ENCODE peak calls at places on chromosomes 7 and 10, in four cellular contexts. D is GM04504, Q is ecto neural progenitor cell, X is ACHN. L is an unnamed sample.

GRCh38 chr10:25064401-25064800 is 48.0 kb downstream of the THNSL1 start:
- DNase-seq in D (no peak), Q (no peak), X (no peak), L (no peak)

GRCh38 chr10:63217120-63217605 is 84.0 kb downstream of the NRBF2 start:
- DNase-seq in D (peak; percentile 21), Q (no peak), X (peak; percentile 80), L (peak; percentile 19)

GRCh38 chr7:106289848-106290247 is 5.1 kb upstream of the NAMPT start:
- DNase-seq in D (no peak), Q (no peak), X (no peak), L (no peak)

GRCh38 chr7:34357068-34357467 is 300.9 kb upstream of the NPSR1 start:
- DNase-seq in D (no peak), Q (no peak), X (no peak), L (no peak)

GRCh38 chr7:31465285-31465684 is 48.6 kb upstream of the ITPRID1 start:
- DNase-seq in D (no peak), Q (no peak), X (no peak), L (no peak)

GRCh38 chr7:116863168-116863670 is 832 bp downstream of the CAPZA2 start:
- DNase-seq in D (no peak), Q (peak; percentile 58), X (peak; percentile 62), L (no peak)

GRCh38 chr10:12320892-12321291 is 28.5 kb upstream of the CAMK1D start:
- DNase-seq in D (no peak), Q (no peak), X (no peak), L (no peak)

GRCh38 chr10:11170993-11171416 is 153.3 kb downstream of the CELF2 start:
- DNase-seq in D (no peak), Q (no peak), X (no peak), L (no peak)

GRCh38 chr10:30357806-30358205 is 8.7 kb upstream of the MTPAP start:
- DNase-seq in D (no peak), Q (no peak), X (no peak), L (no peak)

GRCh38 chr10:132448248-132448731 is 51.3 kb downstream of the PWWP2B start:
- DNase-seq in D (no peak), Q (peak; percentile 90), X (peak; percentile 80), L (no peak)

GRCh38 chr7:110502893-110503465 is 587.9 kb upstream of the LRRN3 start:
- DNase-seq in D (no peak), Q (no peak), X (no peak), L (peak; percentile 27)

GRCh38 chr10:133401500-133401899 is 7.5 kb downstream of the MTG1 start:
- DNase-seq in D (no peak), Q (no peak), X (no peak), L (no peak)

GRCh38 chr10:11845113-11845512 is 22.0 kb downstream of the PROSER2 start:
- DNase-seq in D (no peak), Q (no peak), X (no peak), L (no peak)

GRCh38 chr10:51653025-51653424 is 46.4 kb downstream of the CSTF2T start:
- DNase-seq in D (no peak), Q (no peak), X (no peak), L (no peak)

GRCh38 chr10:42970451-42971250 is 106.2 kb upstream of the RET start:
- DNase-seq in D (no peak), Q (peak; percentile 43), X (no peak), L (no peak)

GRCh38 chr7:101315336-101315735 is 6.3 kb downstream of the IFT22 start:
- DNase-seq in D (no peak), Q (no peak), X (peak; percentile 75), L (no peak)

GRCh38 chr10:36888925-36889573 is 236.3 kb upstream of the ANKRD30A start:
- DNase-seq in D (no peak), Q (peak; percentile 57), X (peak; percentile 35), L (no peak)

GRCh38 chr10:5971315-5971832 is 6.0 kb downstream of the IL15RA start:
- DNase-seq in D (no peak), Q (no peak), X (no peak), L (no peak)

GRCh38 chr7:5525271-5526189 is 101.9 kb upstream of the TNRC18 start:
- DNase-seq in D (no peak), Q (peak; percentile 59), X (peak; percentile 68), L (no peak)

GRCh38 chr10:114271779-114272167 is 32.7 kb downstream of the VWA2 start:
- DNase-seq in D (peak; percentile 92), Q (no peak), X (peak; percentile 88), L (peak; percentile 87)

GRCh38 chr10:88538038-88538437 is 45.1 kb downstream of the RNLS start:
- DNase-seq in D (peak; percentile 35), Q (no peak), X (no peak), L (peak; percentile 66)

GRCh38 chr7:111855161-111855841 is 293.0 kb upstream of the IMMP2L start:
- DNase-seq in D (peak; percentile 69), Q (no peak), X (peak; percentile 82), L (no peak)

GRCh38 chr10:13994932-13995331 is 335.8 kb downstream of the FRMD4A start:
- DNase-seq in D (no peak), Q (no peak), X (no peak), L (no peak)

GRCh38 chr10:80272793-80273522 is 16.5 kb downstream of the MAT1A start:
- DNase-seq in D (no peak), Q (no peak), X (no peak), L (no peak)

GRCh38 chr10:61463035-61463909 is 10.1 kb upstream of the TMEM26 start:
- DNase-seq in D (peak; percentile 85), Q (no peak), X (no peak), L (peak; percentile 67)

GRCh38 chr7:129925416-129926002 is 27.3 kb downstream of the UBE2H start:
- DNase-seq in D (no peak), Q (no peak), X (no peak), L (no peak)

GRCh38 chr7:18429547-18429946 is 66.0 kb upstream of the HDAC9 start:
- DNase-seq in D (no peak), Q (no peak), X (peak; percentile 83), L (peak; percentile 28)

GRCh38 chr10:84907461-84908010 is 579.1 kb downstream of the CCSER2 start:
- DNase-seq in D (no peak), Q (no peak), X (no peak), L (no peak)

GRCh38 chr10:60139290-60139689 is 232.9 kb upstream of the CCDC6 start:
- DNase-seq in D (no peak), Q (no peak), X (no peak), L (no peak)

GRCh38 chr7:129163875-129164544 is 19.5 kb downstream of the TSPAN33 start:
- DNase-seq in D (peak; percentile 26), Q (no peak), X (peak; percentile 67), L (peak; percentile 19)

GRCh38 chr10:60207894-60208293 is 181.8 kb downstream of the ANK3 start:
- DNase-seq in D (no peak), Q (no peak), X (no peak), L (no peak)

GRCh38 chr10:112614072-112614471 is 167.1 kb downstream of the VTI1A start:
- DNase-seq in D (no peak), Q (no peak), X (no peak), L (no peak)

GRCh38 chr7:501526-501925 is 18.1 kb downstream of the PDGFA start:
- DNase-seq in D (no peak), Q (no peak), X (no peak), L (no peak)

GRCh38 chr10:102157224-102157623 is 5.0 kb downstream of the NOLC1 start:
- DNase-seq in D (no peak), Q (no peak), X (no peak), L (no peak)

GRCh38 chr10:97537186-97537869 is 35.3 kb upstream of the ANKRD2 start:
- DNase-seq in D (no peak), Q (no peak), X (no peak), L (no peak)

GRCh38 chr7:30505174-30505697 is 607 bp upstream of the GGCT start:
- DNase-seq in D (no peak), Q (no peak), X (no peak), L (no peak)

GRCh38 chr7:40525764-40526163 is 391.0 kb downstream of the SUGCT start:
- DNase-seq in D (no peak), Q (no peak), X (no peak), L (no peak)

GRCh38 chr10:132245056-132245455 is 58.3 kb downstream of the DPYSL4 start:
- DNase-seq in D (no peak), Q (no peak), X (no peak), L (no peak)

GRCh38 chr7:86963599-86964230 is 95.7 kb downstream of the ELAPOR2 start:
- DNase-seq in D (peak; percentile 15), Q (no peak), X (no peak), L (peak; percentile 20)

GRCh38 chr7:18177815-18178660 is 150.4 kb upstream of the PRPS1L1 start:
- DNase-seq in D (no peak), Q (no peak), X (no peak), L (no peak)

L was measured in BJ.